ENCODE peak calls at places on chromosomes 16 and 17, in seven cellular contexts. U, P, Q, N, G, H and T are unnamed samples.

GRCh38 chr17:45742251-45742650 is 41.9 kb upstream of the CRHR1 start:
- DNase-seq in U (no peak), P (no peak), Q (no peak), N (no peak), G (no peak), H (no peak), T (no peak)

GRCh38 chr17:70780031-70780430 is 610.7 kb downstream of the KCNJ2 start:
- DNase-seq in U (no peak), P (no peak), Q (no peak), N (no peak), G (no peak), H (no peak), T (no peak)

GRCh38 chr16:4500283-4500682 is 24.1 kb downstream of the HMOX2 start:
- DNase-seq in U (no peak), P (peak), Q (no peak), N (no peak), G (peak), H (no peak), T (no peak)

GRCh38 chr16:84547539-84548058 is 43.1 kb upstream of the MEAK7 start:
- DNase-seq in U (no peak), P (no peak), Q (peak), N (no peak), G (no peak), H (no peak), T (no peak)

GRCh38 chr17:42111901-42112551 is 488 bp downstream of the DHX58 start:
- DNase-seq in U (no peak), P (peak), Q (no peak), N (no peak), G (peak), H (no peak), T (no peak)

GRCh38 chr17:44065668-44066203 is 735 bp downstream of the LSM12 start:
- DNase-seq in U (no peak), P (no peak), Q (no peak), N (no peak), G (no peak), H (no peak), T (no peak)

GRCh38 chr17:39812466-39812865 is 51.6 kb downstream of the IKZF3 start:
- DNase-seq in U (no peak), P (peak), Q (no peak), N (no peak), G (no peak), H (no peak), T (no peak)

GRCh38 chr16:73057369-73058210 is 9.7 kb upstream of the ZFHX3 start:
- DNase-seq in U (no peak), P (no peak), Q (peak), N (no peak), G (no peak), H (no peak), T (no peak)

GRCh38 chr16:3490911-3491629 is 4.2 kb downstream of the C16orf90 start:
- DNase-seq in U (no peak), P (peak), Q (no peak), N (no peak), G (no peak), H (no peak), T (no peak)

GRCh38 chr17:31538080-31538762 is 146.7 kb downstream of the RAB11FIP4 start:
- DNase-seq in U (peak), P (no peak), Q (no peak), N (no peak), G (no peak), H (no peak), T (no peak)

GRCh38 chr17:31544186-31544585 is 152.7 kb downstream of the RAB11FIP4 start:
- DNase-seq in U (no peak), P (no peak), Q (no peak), N (no peak), G (no peak), H (no peak), T (no peak)

GRCh38 chr17:31540602-31541307 is 149.3 kb downstream of the RAB11FIP4 start:
- DNase-seq in U (no peak), P (no peak), Q (no peak), N (no peak), G (no peak), H (no peak), T (no peak)

GRCh38 chr17:31537558-31537957 is 146.1 kb downstream of the RAB11FIP4 start:
- DNase-seq in U (no peak), P (peak), Q (no peak), N (no peak), G (no peak), H (no peak), T (no peak)

GRCh38 chr17:31541559-31541958 is 150.1 kb downstream of the RAB11FIP4 start:
- DNase-seq in U (no peak), P (no peak), Q (peak), N (no peak), G (no peak), H (no peak), T (no peak)
- TF ChIP-seq CTCF in U (no peak), P (no peak), Q (peak), N (no peak), G (no peak), H (no peak), T (peak)

DNA sequence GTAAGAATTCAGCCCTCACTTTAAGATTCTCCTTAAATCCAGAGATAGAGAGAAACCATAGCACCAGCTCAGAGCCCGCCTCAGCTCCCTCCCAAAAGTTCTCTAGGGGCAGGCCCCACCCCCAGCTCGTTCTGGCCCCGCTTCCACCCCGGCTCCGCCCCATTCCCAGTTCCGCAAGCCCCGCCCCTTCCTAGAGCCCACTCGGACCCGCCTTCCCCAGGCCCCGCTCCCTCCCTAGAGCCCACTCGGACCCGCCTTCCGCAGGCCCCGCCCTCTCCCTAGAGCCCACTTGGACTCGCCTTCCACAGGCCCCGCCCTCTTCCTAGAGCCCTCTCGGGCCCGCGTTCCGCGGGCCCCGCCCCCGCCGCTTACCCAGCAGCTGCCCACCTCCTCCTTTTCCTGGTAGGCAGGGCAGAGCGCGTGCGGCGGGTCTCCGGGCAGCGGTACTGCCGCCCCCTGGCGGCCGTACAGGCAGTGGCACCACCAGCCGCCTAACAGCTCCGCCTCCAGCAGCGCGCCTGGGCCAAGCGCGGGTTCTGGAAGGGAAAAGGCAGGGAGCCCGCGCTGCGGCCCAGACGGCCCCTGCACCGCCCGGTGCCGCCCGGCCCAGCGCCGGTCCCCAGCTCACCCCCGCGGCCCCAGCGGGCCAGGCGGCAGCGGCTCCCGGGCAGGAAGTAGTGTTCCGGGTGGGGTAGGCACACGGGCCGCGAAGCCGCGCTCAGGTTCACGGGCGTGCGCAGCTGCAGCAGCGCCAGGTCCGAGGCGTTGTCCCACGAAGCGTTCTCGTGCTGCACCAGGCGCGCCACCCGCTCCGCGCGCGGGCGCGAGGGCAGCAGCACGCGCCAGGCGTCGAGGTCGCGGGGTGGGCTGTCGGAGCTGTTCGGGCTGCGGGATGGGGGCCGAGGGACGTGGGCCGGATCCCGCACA is 6.8 kb upstream of the PRSS8 start:
- DNase-seq in U (peak), P (peak), Q (peak), N (peak), G (peak), H (peak), T (peak)
- TF ChIP-seq CTCF in U (peak), P (peak), Q (peak), N (peak), G (peak), H (peak), T (peak)

GRCh38 chr17:37737081-37737480 is 7.8 kb downstream of the HNF1B start:
- DNase-seq in U (no peak), P (no peak), Q (no peak), N (no peak), G (no peak), H (no peak), T (no peak)
- TF ChIP-seq CTCF in U (no peak), P (no peak), Q (no peak), N (peak), G (peak), H (no peak), T (peak)

DNA sequence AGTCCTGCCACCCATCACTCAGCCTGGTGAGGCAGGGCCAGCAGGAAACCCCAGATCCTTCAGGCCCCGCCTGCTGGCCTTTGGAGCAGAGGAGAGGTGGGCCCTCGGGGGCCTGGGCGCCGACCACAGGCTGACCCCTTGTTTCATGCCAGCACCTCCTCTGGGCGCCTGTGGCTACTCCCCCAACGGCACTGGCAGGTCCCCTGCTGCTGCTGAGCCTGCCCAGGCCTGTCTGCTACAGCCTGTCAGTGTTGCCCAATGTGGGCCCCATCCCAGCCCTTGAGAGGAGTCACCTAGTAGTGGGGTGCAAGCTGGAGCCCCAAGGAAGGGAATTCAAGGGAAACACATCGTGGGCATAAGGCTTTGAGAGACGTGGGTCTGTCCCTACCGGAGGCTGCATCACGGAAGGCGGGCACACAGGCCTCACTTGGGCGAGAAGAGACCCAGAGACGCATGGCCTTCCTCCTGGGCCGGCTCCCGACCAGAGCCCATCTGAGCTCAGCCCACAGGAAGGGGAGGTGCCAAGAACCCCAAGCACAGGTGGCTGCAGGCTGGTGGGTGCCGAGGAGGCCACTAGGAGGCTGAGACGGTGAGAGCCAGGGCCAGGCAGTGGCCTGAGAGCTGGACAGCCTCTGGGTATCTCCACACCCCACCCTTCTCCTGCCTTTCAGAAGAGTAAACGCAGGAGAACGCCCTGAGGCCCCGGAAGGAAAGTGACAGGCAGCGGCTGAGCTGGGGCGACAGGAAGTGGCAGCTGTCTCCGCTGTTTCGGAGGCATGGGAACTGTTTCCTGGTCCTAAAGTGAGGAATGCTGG is 8.1 kb upstream of the FASN start:
- DNase-seq in U (peak), P (peak), Q (peak), N (no peak), G (peak), H (peak), T (no peak)
- TF ChIP-seq CTCF in U (peak), P (peak), Q (peak), N (peak), G (peak), H (peak), T (peak)

DNA sequence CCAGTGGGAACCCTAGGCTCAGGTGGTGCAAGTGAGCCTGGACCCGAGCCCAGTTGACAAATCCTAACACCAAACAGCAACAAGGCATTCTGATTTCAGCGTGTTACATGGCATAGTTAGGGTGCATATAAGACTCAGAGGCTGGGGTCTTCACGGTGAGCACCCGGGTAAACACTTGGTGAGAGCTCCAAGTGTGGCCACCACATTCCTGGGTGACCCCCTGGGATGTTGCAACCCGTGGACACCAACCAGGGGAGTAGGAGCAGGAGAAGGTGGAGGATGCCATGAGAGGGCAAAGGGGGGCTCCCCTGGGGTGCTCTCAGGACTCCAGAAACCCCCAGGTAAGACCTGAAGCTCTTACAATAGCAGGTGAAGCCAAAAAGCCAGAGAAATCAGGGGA is 69.9 kb upstream of the CDH5 start:
- DNase-seq in U (no peak), P (peak), Q (no peak), N (peak), G (no peak), H (peak), T (no peak)
- TF ChIP-seq CTCF in U (no peak), P (no peak), Q (no peak), N (no peak), G (no peak), H (no peak), T (no peak)